ENCODE peak calls at places on chromosomes 12 and 14, in five cellular contexts. H, L, X, Q and K are unnamed samples.
A peak's percentile ranks its signal among the peaks of the same experiment; 100 is the strongest.

GRCh38 chr12:59316938-59317337 is 278.9 kb upstream of the SLC16A7 start:
- DNase-seq in L (no peak), Q (no peak), H (no peak), X (no peak), K (no peak)

GRCh38 chr14:84029720-84030119 is 1500.2 kb upstream of the FLRT2 start:
- DNase-seq in H (no peak), L (no peak), X (no peak), Q (no peak), K (no peak)

GRCh38 chr12:30967026-30967425 is 40.5 kb downstream of the TSPAN11 start:
- DNase-seq in X (peak; percentile 39), L (no peak), Q (no peak), H (no peak), K (no peak)

GRCh38 chr12:92337128-92337527 is 191.5 kb upstream of the BTG1 start:
- DNase-seq in H (no peak), X (no peak), L (no peak), Q (no peak), K (no peak)

GRCh38 chr12:124867389-124867930 is 3.8 kb upstream of the SCARB1 start:
- DNase-seq in H (no peak), X (no peak), Q (peak; percentile 79), L (no peak), K (no peak)

GRCh38 chr12:79415296-79415695 is 275.5 kb downstream of the PAWR start:
- DNase-seq in L (no peak), H (no peak), Q (no peak), X (no peak), K (no peak)

GRCh38 chr14:53953828-53954550 is 2.6 kb downstream of the BMP4 start:
- DNase-seq in H (no peak), L (peak; percentile 66), X (peak; percentile 77), Q (peak; percentile 58), K (no peak)

GRCh38 chr14:50060871-50061663 is 55.3 kb downstream of the VCPKMT start:
- DNase-seq in X (peak; percentile 64), H (no peak), L (peak; percentile 90), Q (peak; percentile 87), K (peak; percentile 76)

GRCh38 chr14:32044454-32044853 is 32.6 kb upstream of the ARHGAP5 start:
- DNase-seq in H (no peak), L (no peak), Q (no peak), X (no peak), K (no peak)

GRCh38 chr14:21455592-21455911 is 371 bp downstream of the CHD8 start:
- DNase-seq in X (no peak), Q (no peak), L (no peak), H (no peak), K (no peak)

GRCh38 chr12:121783771-121784170 is 9.7 kb downstream of the RHOF start:
- DNase-seq in L (no peak), X (no peak), H (no peak), Q (no peak), K (no peak)

GRCh38 chr12:121780429-121780828 is 13.1 kb downstream of the RHOF start:
- DNase-seq in H (no peak), L (no peak), X (no peak), Q (no peak), K (no peak)

GRCh38 chr12:121781751-121782615 is 11.5 kb downstream of the RHOF start:
- DNase-seq in H (no peak), L (no peak), Q (no peak), X (no peak), K (peak; percentile 49)

GRCh38 chr12:121784460-121784859 is 9.0 kb downstream of the RHOF start:
- DNase-seq in Q (peak; percentile 85), L (no peak), H (no peak), X (no peak), K (no peak)

DNA sequence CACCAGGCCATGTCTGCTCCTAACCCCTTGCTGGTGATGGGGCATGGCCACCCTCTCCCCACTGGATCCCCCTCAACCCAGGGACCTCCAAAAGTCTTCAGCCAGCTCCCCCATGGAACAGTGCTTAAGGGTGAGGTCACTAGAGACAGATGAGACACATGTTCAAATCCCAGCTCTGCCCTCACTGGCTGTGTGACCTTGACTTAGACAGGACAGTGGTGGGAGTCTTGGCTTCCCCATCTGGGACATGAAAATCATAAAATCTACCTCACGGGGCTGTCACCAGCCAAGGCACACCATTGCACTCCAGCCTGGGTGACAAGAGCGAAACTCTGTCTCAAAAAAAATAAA is 10.9 kb downstream of the RHOF start:
- DNase-seq in Q (no peak), L (no peak), H (no peak), X (no peak), K (no peak)
- H3K27ac ChIP-seq in Q (no peak overlapping the region), L (peak overlapping the region; percentile 10), H (no peak overlapping the region), X (peak overlapping the region; percentile 6), K (no peak overlapping the region)

GRCh38 chr12:78278706-78279105 is 448.0 kb downstream of the NAV3 start:
- DNase-seq in H (no peak), L (no peak), Q (no peak), X (no peak), K (no peak)
- H3K27ac ChIP-seq in H (no peak overlapping the region), L (no peak overlapping the region), Q (no peak overlapping the region), X (no peak overlapping the region), K (no peak overlapping the region)

GRCh38 chr12:10664499-10664898 is 9.4 kb downstream of the STYK1 start:
- DNase-seq in L (no peak), X (no peak), H (no peak), Q (no peak), K (no peak)

GRCh38 chr12:10663869-10664268 is 10.0 kb downstream of the STYK1 start:
- DNase-seq in X (no peak), H (no peak), L (no peak), Q (no peak), K (no peak)

DNA sequence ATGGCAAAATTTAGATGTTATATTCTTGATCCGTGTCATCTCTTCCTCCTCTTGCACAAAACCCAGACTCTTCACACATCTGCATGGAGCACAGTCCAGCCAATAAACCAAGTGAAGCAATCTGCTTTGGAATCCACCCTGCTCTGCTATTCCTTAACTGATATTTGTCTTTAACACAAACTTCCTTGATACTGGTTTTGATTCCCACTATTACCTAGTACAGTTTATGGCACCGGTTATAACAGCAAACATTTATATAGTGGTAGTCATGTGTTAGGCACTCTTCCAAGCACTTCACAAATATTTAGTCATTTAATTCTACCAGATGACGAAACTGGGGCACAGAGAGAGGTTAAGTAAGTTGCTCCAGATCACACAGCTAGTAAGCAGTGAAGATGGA is 12.5 kb downstream of the STYK1 start:
- DNase-seq in Q (no peak), H (no peak), X (no peak), L (no peak), K (no peak)
- H3K27ac ChIP-seq in Q (no peak overlapping the region), H (no peak overlapping the region), X (no peak overlapping the region), L (no peak overlapping the region), K (no peak overlapping the region)

DNA sequence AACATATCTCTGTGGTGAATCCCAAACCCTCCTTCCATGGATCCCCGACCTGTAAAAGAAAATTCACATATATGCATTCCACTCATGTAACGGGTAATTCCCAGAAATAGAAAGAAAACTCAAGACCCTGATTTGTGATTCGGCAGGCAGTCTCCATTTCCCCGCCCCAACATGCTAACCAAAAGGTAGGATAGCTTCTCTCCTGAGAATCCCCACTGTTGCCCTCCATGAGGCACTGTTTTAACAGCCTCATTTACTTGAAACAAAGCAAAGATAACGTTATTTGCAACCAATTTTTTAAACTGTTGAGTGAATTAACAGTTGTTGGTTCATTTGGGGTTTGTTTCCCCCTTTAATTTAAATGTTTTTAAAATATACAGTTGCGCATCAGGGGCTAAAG is 774 bp upstream of the SLC2A13 start:
- DNase-seq in X (no peak), Q (no peak), H (no peak), L (peak; percentile 42), K (peak; percentile 57)
- H3K27ac ChIP-seq in X (no peak overlapping the region), Q (no peak overlapping the region), H (no peak overlapping the region), L (no peak overlapping the region), K (no peak overlapping the region)

GRCh38 chr12:107514887-107515445 is 170.6 kb upstream of the PWP1 start:
- DNase-seq in L (no peak), X (no peak), H (no peak), Q (no peak), K (no peak)
- H3K27ac ChIP-seq in L (no peak overlapping the region), X (no peak overlapping the region), H (no peak overlapping the region), Q (no peak overlapping the region), K (no peak overlapping the region)

GRCh38 chr12:5437122-5437521 is 5.2 kb downstream of the NTF3 start:
- DNase-seq in Q (peak; percentile 4), L (no peak), X (no peak), H (no peak), K (peak; percentile 29)
- H3K27ac ChIP-seq in Q (no peak overlapping the region), L (no peak overlapping the region), X (no peak overlapping the region), H (no peak overlapping the region), K (no peak overlapping the region)

GRCh38 chr14:103728141-103728540 is 12.5 kb downstream of the ZFYVE21 start:
- DNase-seq in Q (no peak), H (no peak), X (no peak), L (no peak), K (no peak)
- H3K27ac ChIP-seq in Q (no peak overlapping the region), H (no peak overlapping the region), X (no peak overlapping the region), L (no peak overlapping the region), K (no peak overlapping the region)

GRCh38 chr14:101839236-101839635 is 77.7 kb downstream of the PPP2R5C start:
- DNase-seq in L (no peak), H (no peak), Q (no peak), X (no peak), K (no peak)

GRCh38 chr14:101838476-101838875 is 77.0 kb downstream of the PPP2R5C start:
- DNase-seq in L (no peak), X (no peak), H (no peak), Q (peak; percentile 68), K (no peak)

GRCh38 chr14:101839661-101840060 is 78.2 kb downstream of the PPP2R5C start:
- DNase-seq in X (no peak), H (no peak), L (no peak), Q (no peak), K (no peak)

GRCh38 chr14:101843038-101843437 is 81.5 kb downstream of the PPP2R5C start:
- DNase-seq in L (no peak), X (no peak), Q (no peak), H (no peak), K (no peak)

DNA sequence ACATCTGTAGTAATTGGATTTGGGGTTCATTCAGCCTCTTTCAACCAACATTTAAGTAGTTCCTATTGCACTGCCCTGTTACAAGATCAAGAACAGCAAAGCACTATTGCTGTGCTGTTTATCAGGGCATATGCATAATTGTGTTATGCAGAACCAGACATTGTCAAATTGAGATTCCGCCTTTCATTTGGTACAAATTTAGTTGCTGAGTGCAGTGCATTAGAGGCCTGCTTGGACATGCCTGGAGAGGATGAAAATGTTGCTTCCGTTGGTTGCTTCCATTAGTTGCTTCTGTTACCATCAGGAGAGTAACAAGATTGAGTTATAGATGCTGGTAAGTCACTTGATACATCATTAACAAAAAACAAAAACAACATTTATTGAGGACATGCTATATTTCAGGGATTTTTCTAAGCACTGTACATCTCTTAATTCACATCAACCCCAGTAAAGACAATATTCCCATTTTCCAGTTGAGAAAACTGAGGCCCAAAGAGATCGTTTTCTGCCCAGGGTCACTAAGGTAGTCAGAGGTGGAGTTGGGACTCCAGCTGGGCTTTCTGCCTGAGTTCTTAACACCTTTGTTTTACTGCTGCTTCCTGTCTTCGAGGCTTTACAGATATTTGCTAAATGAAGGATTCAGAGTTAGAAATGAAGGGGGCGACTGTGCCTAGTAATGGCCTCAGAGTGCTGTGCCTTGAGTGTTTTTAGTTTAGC is 79.3 kb downstream of the PPP2R5C start:
- DNase-seq in X (no peak), L (peak; percentile 44), H (no peak), Q (no peak), K (no peak)
- H3K27ac ChIP-seq in X (no peak overlapping the region), L (no peak overlapping the region), H (no peak overlapping the region), Q (no peak overlapping the region), K (no peak overlapping the region)